ENCODE peak calls at places on chromosomes 3 and 15, in nine cellular contexts. E, W, Y, U, J, G, Z, V and L are unnamed samples.

GRCh38 chr3:123899300-123899865 is 15.3 kb upstream of the MYLK start:
- DNase-seq in E (no peak), W (no peak), Y (no peak), U (no peak), J (no peak), G (no peak), Z (no peak), V (no peak), L (no peak)

GRCh38 chr3:136078421-136079364 is 113.2 kb downstream of the PPP2R3A start:
- DNase-seq in E (no peak), W (peak), Y (no peak), U (no peak), J (peak), G (peak), Z (no peak), V (no peak), L (no peak)

GRCh38 chr15:74780983-74781672 is 752 bp upstream of the CSK start:
- DNase-seq in E (no peak), W (peak), Y (no peak), U (no peak), J (no peak), G (no peak), Z (peak), V (no peak), L (no peak)

GRCh38 chr3:71784914-71785593 is at the start of gene PROK2:
- DNase-seq in E (no peak), W (no peak), Y (no peak), U (peak), J (no peak), G (no peak), Z (peak), V (no peak), L (no peak)

GRCh38 chr3:35929158-35929557 is 289.8 kb downstream of the ARPP21 start:
- DNase-seq in E (no peak), W (peak), Y (no peak), U (no peak), J (no peak), G (peak), Z (no peak), V (no peak), L (no peak)

GRCh38 chr15:40106203-40107161 is 2.2 kb downstream of the BMF start:
- DNase-seq in E (peak), W (no peak), Y (peak), U (peak), J (peak), G (peak), Z (no peak), V (peak), L (peak)

GRCh38 chr3:182122779-182123178 is 411.1 kb downstream of the SOX2 start:
- DNase-seq in E (no peak), W (no peak), Y (no peak), U (no peak), J (no peak), G (no peak), Z (no peak), V (no peak), L (no peak)

GRCh38 chr3:169760479-169760878 is 4.4 kb downstream of the TERC start:
- DNase-seq in E (no peak), W (peak), Y (no peak), U (no peak), J (no peak), G (peak), Z (no peak), V (no peak), L (no peak)

GRCh38 chr15:63939531-63940130 is 105.9 kb upstream of the HERC1 start:
- DNase-seq in E (no peak), W (peak), Y (peak), U (no peak), J (no peak), G (peak), Z (no peak), V (peak), L (no peak)

GRCh38 chr3:103052236-103052830 is 617.5 kb downstream of the ZPLD1 start:
- DNase-seq in E (no peak), W (no peak), Y (peak), U (no peak), J (no peak), G (peak), Z (no peak), V (peak), L (no peak)

GRCh38 chr3:58059349-58060321 is 51.4 kb downstream of the FLNB start:
- DNase-seq in E (no peak), W (peak), Y (no peak), U (no peak), J (no peak), G (peak), Z (no peak), V (peak), L (peak)

GRCh38 chr15:68450192-68450591 is 18.2 kb upstream of the ITGA11 start:
- DNase-seq in E (no peak), W (no peak), Y (peak), U (no peak), J (no peak), G (no peak), Z (no peak), V (no peak), L (no peak)

GRCh38 chr3:141735176-141735575 is 2.9 kb upstream of the RNF7 start:
- DNase-seq in E (no peak), W (peak), Y (no peak), U (no peak), J (no peak), G (no peak), Z (no peak), V (no peak), L (no peak)

GRCh38 chr3:25472153-25472552 is 44.1 kb downstream of the RARB start:
- DNase-seq in E (no peak), W (no peak), Y (no peak), U (no peak), J (no peak), G (no peak), Z (no peak), V (no peak), L (no peak)

GRCh38 chr3:25465266-25465860 is 37.3 kb downstream of the RARB start:
- DNase-seq in E (no peak), W (no peak), Y (no peak), U (no peak), J (no peak), G (no peak), Z (no peak), V (no peak), L (no peak)

GRCh38 chr3:25471081-25471768 is 43.2 kb downstream of the RARB start:
- DNase-seq in E (no peak), W (no peak), Y (peak), U (no peak), J (no peak), G (no peak), Z (no peak), V (no peak), L (no peak)

GRCh38 chr3:25469609-25470008 is 41.5 kb downstream of the RARB start:
- DNase-seq in E (no peak), W (no peak), Y (peak), U (no peak), J (no peak), G (no peak), Z (no peak), V (no peak), L (no peak)

GRCh38 chr3:25468866-25469319 is 40.8 kb downstream of the RARB start:
- DNase-seq in E (no peak), W (peak), Y (peak), U (peak), J (no peak), G (peak), Z (no peak), V (no peak), L (no peak)
- TF ChIP-seq CTCF in E (no peak), W (peak), Y (peak), U (peak), J (no peak), G (peak), Z (no peak), V (no peak), L (peak)

GRCh38 chr3:55226696-55227095 is 260.4 kb downstream of the WNT5A start:
- DNase-seq in E (no peak), W (no peak), Y (no peak), U (no peak), J (no peak), G (no peak), Z (no peak), V (no peak), L (no peak)
- TF ChIP-seq CTCF in E (no peak), W (no peak), Y (no peak), U (no peak), J (no peak), G (no peak), Z (no peak), V (no peak), L (no peak)

GRCh38 chr3:11655188-11655928 is 11.6 kb upstream of the VGLL4 start:
- DNase-seq in E (no peak), W (no peak), Y (no peak), U (peak), J (peak), G (no peak), Z (no peak), V (no peak), L (no peak)
- TF ChIP-seq CTCF in E (peak), W (peak), Y (peak), U (peak), J (peak), G (peak), Z (no peak), V (no peak), L (peak)

GRCh38 chr3:140007081-140007480 is 72.1 kb downstream of the CLSTN2 start:
- DNase-seq in E (no peak), W (no peak), Y (no peak), U (no peak), J (no peak), G (no peak), Z (no peak), V (no peak), L (no peak)

GRCh38 chr3:140007946-140008692 is 73.1 kb downstream of the CLSTN2 start:
- DNase-seq in E (no peak), W (no peak), Y (no peak), U (no peak), J (no peak), G (no peak), Z (no peak), V (no peak), L (no peak)

GRCh38 chr3:140006331-140006730 is 71.3 kb downstream of the CLSTN2 start:
- DNase-seq in E (no peak), W (no peak), Y (no peak), U (no peak), J (no peak), G (no peak), Z (no peak), V (no peak), L (no peak)

GRCh38 chr3:140008693-140008980 is 73.7 kb downstream of the CLSTN2 start:
- DNase-seq in E (no peak), W (no peak), Y (no peak), U (no peak), J (no peak), G (no peak), Z (no peak), V (no peak), L (no peak)

DNA sequence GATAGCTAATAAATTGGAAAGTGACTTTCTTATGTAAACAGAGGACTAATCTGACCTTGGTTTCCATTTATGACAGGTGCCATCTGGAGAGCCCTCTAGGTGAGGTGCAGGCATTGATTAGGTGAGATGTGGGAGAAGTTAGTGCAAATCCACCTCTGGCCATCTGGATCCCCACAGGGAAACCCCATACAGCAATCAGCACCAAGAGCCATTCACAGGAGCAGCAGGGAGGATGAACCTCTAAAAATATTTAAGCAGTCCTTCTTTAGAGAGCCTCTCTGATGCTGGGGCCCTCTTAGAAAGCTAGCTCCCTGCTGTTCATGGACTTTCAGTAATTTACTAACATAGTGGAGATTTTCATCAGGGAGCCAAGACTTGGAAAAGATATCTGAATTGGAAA is 69.3 kb downstream of the CLSTN2 start:
- DNase-seq in E (no peak), W (no peak), Y (no peak), U (no peak), J (no peak), G (no peak), Z (no peak), V (no peak), L (no peak)
- TF ChIP-seq CTCF in E (no peak), W (no peak), Y (no peak), U (no peak), J (no peak), G (no peak), Z (no peak), V (no peak), L (no peak)

DNA sequence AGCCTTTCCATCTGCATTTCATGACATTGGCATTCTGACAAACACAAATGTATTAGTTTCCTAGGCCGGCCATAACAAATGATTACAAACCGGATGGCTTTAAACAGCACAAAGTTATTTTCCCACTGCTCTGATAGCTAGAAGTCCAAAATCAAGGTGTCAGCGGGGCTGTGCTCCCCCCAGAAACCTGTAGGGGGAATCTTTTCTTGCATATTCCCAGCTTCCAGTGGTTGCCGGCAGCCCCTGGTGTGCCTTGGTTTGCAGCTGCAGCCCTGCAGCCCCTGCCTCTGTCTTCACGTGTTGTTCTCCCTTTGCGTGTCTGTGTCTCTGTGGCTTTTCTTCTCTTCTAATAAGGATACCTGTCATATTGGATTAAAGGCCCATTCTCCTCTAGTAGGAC is 79.0 kb upstream of the CDV3 start:
- DNase-seq in E (no peak), W (no peak), Y (no peak), U (peak), J (peak), G (no peak), Z (no peak), V (no peak), L (no peak)
- TF ChIP-seq CTCF in E (peak), W (peak), Y (peak), U (peak), J (peak), G (peak), Z (no peak), V (peak), L (peak)

GRCh38 chr15:43799209-43799944 is 643 bp downstream of the SERINC4 start:
- DNase-seq in E (no peak), W (no peak), Y (no peak), U (no peak), J (no peak), G (no peak), Z (no peak), V (no peak), L (no peak)
- TF ChIP-seq CTCF in E (no peak), W (no peak), Y (no peak), U (no peak), J (no peak), G (no peak), Z (no peak), V (no peak), L (no peak)

GRCh38 chr3:197512691-197513571 is 42.8 kb downstream of the BDH1 start:
- DNase-seq in E (no peak), W (no peak), Y (no peak), U (no peak), J (no peak), G (no peak), Z (no peak), V (no peak), L (no peak)

GRCh38 chr3:197511130-197511529 is 44.6 kb downstream of the BDH1 start:
- DNase-seq in E (no peak), W (peak), Y (no peak), U (no peak), J (no peak), G (peak), Z (no peak), V (no peak), L (no peak)

GRCh38 chr3:197513953-197514785 is 41.6 kb downstream of the BDH1 start:
- DNase-seq in E (no peak), W (no peak), Y (no peak), U (no peak), J (no peak), G (no peak), Z (no peak), V (no peak), L (no peak)

GRCh38 chr3:197510642-197511018 is 45.1 kb downstream of the BDH1 start:
- DNase-seq in E (no peak), W (no peak), Y (no peak), U (no peak), J (no peak), G (no peak), Z (no peak), V (no peak), L (no peak)

DNA sequence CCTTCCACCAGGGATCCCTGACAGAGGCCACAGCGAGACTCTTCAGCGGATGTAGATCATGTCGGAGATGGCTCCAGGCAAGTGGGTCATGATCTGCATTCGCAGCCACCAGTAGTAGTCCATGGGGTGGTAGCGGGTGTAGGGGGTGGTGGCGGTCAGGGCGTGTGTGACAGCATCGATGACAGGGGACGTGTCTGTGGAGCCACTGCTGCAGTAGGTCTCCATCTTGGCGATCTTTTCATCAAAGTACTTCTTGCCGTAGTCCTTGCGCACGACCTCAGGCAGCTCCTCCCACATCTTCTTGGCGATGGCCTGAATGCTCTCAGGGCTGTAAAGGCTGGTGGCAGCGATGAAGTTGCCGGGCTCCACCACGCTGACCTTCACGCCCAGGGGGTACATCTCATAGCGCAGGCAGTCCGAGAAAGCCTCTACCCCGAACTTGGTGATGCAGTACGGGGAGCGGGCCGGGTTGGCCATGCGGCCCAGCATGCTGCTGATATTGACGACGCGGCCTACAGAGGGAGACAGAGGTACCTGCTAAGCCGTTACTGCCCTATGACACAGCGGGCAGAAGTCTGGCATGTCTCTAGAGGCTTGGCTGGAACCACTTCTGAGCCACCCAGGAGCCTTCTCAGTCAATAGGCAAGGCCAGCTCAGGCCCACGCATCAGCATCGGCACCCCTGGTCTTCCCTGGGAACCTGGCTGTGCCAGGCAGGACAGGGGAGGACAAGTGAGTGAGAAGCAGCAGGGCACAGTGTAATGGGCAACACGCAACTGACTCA is 43.7 kb downstream of the BDH1 start:
- DNase-seq in E (no peak), W (no peak), Y (no peak), U (no peak), J (no peak), G (no peak), Z (no peak), V (no peak), L (no peak)
- TF ChIP-seq CTCF in E (no peak), W (no peak), Y (no peak), U (no peak), J (no peak), G (no peak), Z (no peak), V (no peak), L (peak)

GRCh38 chr3:161217496-161217895 is 3.6 kb upstream of the NMD3 start:
- DNase-seq in E (no peak), W (peak), Y (no peak), U (no peak), J (no peak), G (no peak), Z (no peak), V (no peak), L (no peak)

GRCh38 chr3:161222662-161223061 is 1.6 kb downstream of the NMD3 start:
- DNase-seq in E (no peak), W (no peak), Y (no peak), U (no peak), J (no peak), G (peak), Z (no peak), V (no peak), L (no peak)

GRCh38 chr3:161221881-161222600 is 930 bp downstream of the NMD3 start:
- DNase-seq in E (no peak), W (no peak), Y (no peak), U (no peak), J (no peak), G (peak), Z (no peak), V (peak), L (no peak)

GRCh38 chr3:161219495-161219894 is 1.6 kb upstream of the NMD3 start:
- DNase-seq in E (no peak), W (no peak), Y (no peak), U (no peak), J (no peak), G (no peak), Z (no peak), V (no peak), L (no peak)

GRCh38 chr3:161220850-161221753 is at the start of gene NMD3:
- DNase-seq in E (peak), W (peak), Y (peak), U (peak), J (peak), G (peak), Z (peak), V (peak), L (peak)
- TF ChIP-seq CTCF in E (no peak), W (no peak), Y (no peak), U (no peak), J (no peak), G (no peak), Z (no peak), V (no peak), L (no peak)

DNA sequence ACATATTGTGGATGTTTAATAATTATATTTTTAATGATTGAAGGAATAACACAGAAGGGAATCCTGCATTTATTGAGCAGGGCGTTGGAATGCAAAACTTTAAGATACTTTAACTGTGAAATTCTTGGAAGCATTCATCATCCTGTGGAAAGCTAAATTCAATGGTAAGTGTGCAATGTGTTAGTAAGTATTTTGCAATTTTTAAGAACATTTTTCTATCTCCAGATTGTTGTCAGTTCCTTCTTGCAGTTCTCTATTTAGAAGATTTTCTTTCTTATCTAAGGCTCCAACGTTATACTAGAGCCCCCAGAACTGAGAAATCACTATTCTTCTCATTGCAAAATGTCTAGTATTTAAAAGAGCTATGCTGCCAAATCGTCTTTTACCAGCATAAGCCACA is 132.2 kb upstream of the TSC22D2 start:
- DNase-seq in E (no peak), W (no peak), Y (no peak), U (no peak), J (no peak), G (no peak), Z (no peak), V (no peak), L (no peak)
- TF ChIP-seq CTCF in E (no peak), W (no peak), Y (no peak), U (no peak), J (no peak), G (no peak), Z (no peak), V (no peak), L (no peak)

GRCh38 chr15:38842991-38843610 is 278.5 kb upstream of the RASGRP1 start:
- DNase-seq in E (no peak), W (peak), Y (no peak), U (no peak), J (no peak), G (peak), Z (no peak), V (no peak), L (no peak)
- TF ChIP-seq CTCF in E (no peak), W (no peak), Y (no peak), U (no peak), J (no peak), G (no peak), Z (no peak), V (no peak), L (no peak)